ENCODE peak calls at places on chromosomes 4 and X, in seven cellular contexts. One of them, this sample, is unnamed.

GRCh38 chr4:156837625-156838345 is 133.8 kb downstream of the PDGFC start:
- DNase-seq in naive thymus-derived CD8-positive, alpha-beta T cell: no peak
- DNase-seq in skeletal muscle cell: peak
- DNase-seq in GM12891: no peak
- DNase-seq in cerebellar cortex: no peak
- DNase-seq in ELR: no peak
- DNase-seq in activated CD8-positive, alpha-beta memory T cell treated with anti-CD3 and anti-CD28 coated beads for 4 hours: no peak
- DNase-seq in this sample: no peak

GRCh38 chr4:2817701-2818350 is 24.9 kb downstream of the SH3BP2 start:
- DNase-seq in naive thymus-derived CD8-positive, alpha-beta T cell: no peak
- DNase-seq in skeletal muscle cell: no peak
- DNase-seq in GM12891: peak
- DNase-seq in cerebellar cortex: no peak
- DNase-seq in ELR: peak
- DNase-seq in activated CD8-positive, alpha-beta memory T cell treated with anti-CD3 and anti-CD28 coated beads for 4 hours: no peak
- DNase-seq in this sample: peak

GRCh38 chr4:67616478-67616877 is 58.0 kb downstream of the STAP1 start:
- DNase-seq in naive thymus-derived CD8-positive, alpha-beta T cell: no peak
- DNase-seq in skeletal muscle cell: no peak
- DNase-seq in GM12891: no peak
- DNase-seq in cerebellar cortex: no peak
- DNase-seq in ELR: no peak
- DNase-seq in activated CD8-positive, alpha-beta memory T cell treated with anti-CD3 and anti-CD28 coated beads for 4 hours: no peak
- DNase-seq in this sample: no peak

GRCh38 chr4:37383579-37384229 is 139.2 kb downstream of the NWD2 start:
- DNase-seq in naive thymus-derived CD8-positive, alpha-beta T cell: no peak
- DNase-seq in skeletal muscle cell: no peak
- DNase-seq in GM12891: no peak
- DNase-seq in cerebellar cortex: peak
- DNase-seq in ELR: peak
- DNase-seq in activated CD8-positive, alpha-beta memory T cell treated with anti-CD3 and anti-CD28 coated beads for 4 hours: no peak
- DNase-seq in this sample: no peak

GRCh38 chrX:47563801-47564315 is 2.9 kb downstream of the ARAF start:
- DNase-seq in naive thymus-derived CD8-positive, alpha-beta T cell: no peak
- DNase-seq in skeletal muscle cell: no peak
- DNase-seq in GM12891: no peak
- DNase-seq in cerebellar cortex: no peak
- DNase-seq in ELR: peak
- DNase-seq in activated CD8-positive, alpha-beta memory T cell treated with anti-CD3 and anti-CD28 coated beads for 4 hours: no peak
- DNase-seq in this sample: no peak

GRCh38 chrX:85493821-85494220 is 114.4 kb upstream of the POF1B start:
- DNase-seq in naive thymus-derived CD8-positive, alpha-beta T cell: no peak
- DNase-seq in skeletal muscle cell: no peak
- DNase-seq in GM12891: no peak
- DNase-seq in cerebellar cortex: no peak
- DNase-seq in ELR: no peak
- DNase-seq in activated CD8-positive, alpha-beta memory T cell treated with anti-CD3 and anti-CD28 coated beads for 4 hours: no peak
- DNase-seq in this sample: no peak

GRCh38 chr4:153731239-153731638 is 28.6 kb downstream of the RNF175 start:
- DNase-seq in naive thymus-derived CD8-positive, alpha-beta T cell: no peak
- DNase-seq in skeletal muscle cell: peak
- DNase-seq in GM12891: no peak
- DNase-seq in cerebellar cortex: no peak
- DNase-seq in ELR: peak
- DNase-seq in activated CD8-positive, alpha-beta memory T cell treated with anti-CD3 and anti-CD28 coated beads for 4 hours: no peak
- DNase-seq in this sample: no peak

GRCh38 chr4:148443550-148444295 is 1.5 kb upstream of the NR3C2 start:
- DNase-seq in naive thymus-derived CD8-positive, alpha-beta T cell: peak
- DNase-seq in skeletal muscle cell: no peak
- DNase-seq in GM12891: peak
- DNase-seq in cerebellar cortex: no peak
- DNase-seq in ELR: peak
- DNase-seq in activated CD8-positive, alpha-beta memory T cell treated with anti-CD3 and anti-CD28 coated beads for 4 hours: no peak
- DNase-seq in this sample: no peak

GRCh38 chr4:118803253-118803652 is 32.7 kb downstream of the SEC24D start:
- DNase-seq in naive thymus-derived CD8-positive, alpha-beta T cell: no peak
- DNase-seq in skeletal muscle cell: no peak
- DNase-seq in GM12891: no peak
- DNase-seq in cerebellar cortex: no peak
- DNase-seq in ELR: no peak
- DNase-seq in activated CD8-positive, alpha-beta memory T cell treated with anti-CD3 and anti-CD28 coated beads for 4 hours: no peak
- DNase-seq in this sample: no peak

GRCh38 chr4:155954118-155954503 is 445 bp upstream of the CTSO start:
- DNase-seq in naive thymus-derived CD8-positive, alpha-beta T cell: no peak
- DNase-seq in skeletal muscle cell: no peak
- DNase-seq in GM12891: no peak
- DNase-seq in cerebellar cortex: no peak
- DNase-seq in ELR: no peak
- DNase-seq in activated CD8-positive, alpha-beta memory T cell treated with anti-CD3 and anti-CD28 coated beads for 4 hours: no peak
- DNase-seq in this sample: no peak

GRCh38 chr4:140163029-140163810 is 9.2 kb upstream of the MAML3 start:
- DNase-seq in naive thymus-derived CD8-positive, alpha-beta T cell: no peak
- DNase-seq in skeletal muscle cell: peak
- DNase-seq in GM12891: no peak
- DNase-seq in cerebellar cortex: no peak
- DNase-seq in ELR: peak
- DNase-seq in activated CD8-positive, alpha-beta memory T cell treated with anti-CD3 and anti-CD28 coated beads for 4 hours: no peak
- DNase-seq in this sample: no peak

GRCh38 chr4:159010563-159011260 is 92.2 kb upstream of the RAPGEF2 start:
- DNase-seq in naive thymus-derived CD8-positive, alpha-beta T cell: no peak
- DNase-seq in skeletal muscle cell: peak
- DNase-seq in GM12891: no peak
- DNase-seq in cerebellar cortex: peak
- DNase-seq in ELR: no peak
- DNase-seq in activated CD8-positive, alpha-beta memory T cell treated with anti-CD3 and anti-CD28 coated beads for 4 hours: no peak
- DNase-seq in this sample: no peak

GRCh38 chrX:40281341-40282005 is 183.7 kb upstream of the BCOR start:
- DNase-seq in naive thymus-derived CD8-positive, alpha-beta T cell: no peak
- DNase-seq in skeletal muscle cell: no peak
- DNase-seq in GM12891: no peak
- DNase-seq in cerebellar cortex: no peak
- DNase-seq in ELR: no peak
- DNase-seq in activated CD8-positive, alpha-beta memory T cell treated with anti-CD3 and anti-CD28 coated beads for 4 hours: no peak
- DNase-seq in this sample: no peak

GRCh38 chrX:112967341-112967740 is 126.7 kb upstream of the AMOT start:
- DNase-seq in naive thymus-derived CD8-positive, alpha-beta T cell: no peak
- DNase-seq in skeletal muscle cell: no peak
- DNase-seq in GM12891: no peak
- DNase-seq in cerebellar cortex: no peak
- DNase-seq in ELR: no peak
- DNase-seq in activated CD8-positive, alpha-beta memory T cell treated with anti-CD3 and anti-CD28 coated beads for 4 hours: no peak
- DNase-seq in this sample: no peak

GRCh38 chr4:188432328-188432727 is 293.1 kb downstream of the TRIML1 start:
- DNase-seq in naive thymus-derived CD8-positive, alpha-beta T cell: no peak
- DNase-seq in skeletal muscle cell: no peak
- DNase-seq in GM12891: no peak
- DNase-seq in cerebellar cortex: no peak
- DNase-seq in ELR: no peak
- DNase-seq in activated CD8-positive, alpha-beta memory T cell treated with anti-CD3 and anti-CD28 coated beads for 4 hours: no peak
- DNase-seq in this sample: no peak

GRCh38 chrX:69538321-69538876 is 34.3 kb downstream of the NALF2 start:
- DNase-seq in naive thymus-derived CD8-positive, alpha-beta T cell: peak
- DNase-seq in skeletal muscle cell: peak
- DNase-seq in GM12891: peak
- DNase-seq in cerebellar cortex: peak
- DNase-seq in ELR: peak
- DNase-seq in activated CD8-positive, alpha-beta memory T cell treated with anti-CD3 and anti-CD28 coated beads for 4 hours: peak
- DNase-seq in this sample: peak

GRCh38 chr4:156677136-156677535 is 294.5 kb downstream of the PDGFC start:
- DNase-seq in naive thymus-derived CD8-positive, alpha-beta T cell: no peak
- DNase-seq in skeletal muscle cell: peak
- DNase-seq in GM12891: no peak
- DNase-seq in cerebellar cortex: peak
- DNase-seq in ELR: peak
- DNase-seq in activated CD8-positive, alpha-beta memory T cell treated with anti-CD3 and anti-CD28 coated beads for 4 hours: no peak
- DNase-seq in this sample: no peak

GRCh38 chrX:125757794-125758564 is 408.1 kb downstream of the DCAF12L2 start:
- DNase-seq in naive thymus-derived CD8-positive, alpha-beta T cell: no peak
- DNase-seq in skeletal muscle cell: no peak
- DNase-seq in GM12891: no peak
- DNase-seq in cerebellar cortex: no peak
- DNase-seq in ELR: no peak
- DNase-seq in activated CD8-positive, alpha-beta memory T cell treated with anti-CD3 and anti-CD28 coated beads for 4 hours: no peak
- DNase-seq in this sample: no peak

GRCh38 chr4:89836897-89837384 is at the start of gene SNCA:
- DNase-seq in naive thymus-derived CD8-positive, alpha-beta T cell: peak
- DNase-seq in skeletal muscle cell: no peak
- DNase-seq in GM12891: peak
- DNase-seq in cerebellar cortex: peak
- DNase-seq in ELR: peak
- DNase-seq in activated CD8-positive, alpha-beta memory T cell treated with anti-CD3 and anti-CD28 coated beads for 4 hours: no peak
- DNase-seq in this sample: no peak

GRCh38 chrX:29143756-29144155 is 556.5 kb downstream of the IL1RAPL1 start:
- DNase-seq in naive thymus-derived CD8-positive, alpha-beta T cell: no peak
- DNase-seq in skeletal muscle cell: no peak
- DNase-seq in GM12891: no peak
- DNase-seq in cerebellar cortex: no peak
- DNase-seq in ELR: no peak
- DNase-seq in activated CD8-positive, alpha-beta memory T cell treated with anti-CD3 and anti-CD28 coated beads for 4 hours: no peak
- DNase-seq in this sample: no peak

GRCh38 chr4:2352171-2352570 is 66.3 kb downstream of the ZFYVE28 start:
- DNase-seq in naive thymus-derived CD8-positive, alpha-beta T cell: no peak
- DNase-seq in skeletal muscle cell: no peak
- DNase-seq in GM12891: no peak
- DNase-seq in cerebellar cortex: no peak
- DNase-seq in ELR: no peak
- DNase-seq in activated CD8-positive, alpha-beta memory T cell treated with anti-CD3 and anti-CD28 coated beads for 4 hours: no peak
- DNase-seq in this sample: no peak

GRCh38 chr4:17762705-17763104 is 18.7 kb downstream of the FAM184B start:
- DNase-seq in naive thymus-derived CD8-positive, alpha-beta T cell: no peak
- DNase-seq in skeletal muscle cell: no peak
- DNase-seq in GM12891: no peak
- DNase-seq in cerebellar cortex: peak
- DNase-seq in ELR: peak
- DNase-seq in activated CD8-positive, alpha-beta memory T cell treated with anti-CD3 and anti-CD28 coated beads for 4 hours: no peak
- DNase-seq in this sample: no peak

GRCh38 chr4:77169496-77169895 is 12.5 kb downstream of the CCNG2 start:
- DNase-seq in naive thymus-derived CD8-positive, alpha-beta T cell: no peak
- DNase-seq in skeletal muscle cell: peak
- DNase-seq in GM12891: no peak
- DNase-seq in cerebellar cortex: no peak
- DNase-seq in ELR: no peak
- DNase-seq in activated CD8-positive, alpha-beta memory T cell treated with anti-CD3 and anti-CD28 coated beads for 4 hours: no peak
- DNase-seq in this sample: no peak

GRCh38 chr4:66430856-66431255 is 760.6 kb upstream of the EPHA5 start:
- DNase-seq in naive thymus-derived CD8-positive, alpha-beta T cell: no peak
- DNase-seq in skeletal muscle cell: peak
- DNase-seq in GM12891: no peak
- DNase-seq in cerebellar cortex: no peak
- DNase-seq in ELR: peak
- DNase-seq in activated CD8-positive, alpha-beta memory T cell treated with anti-CD3 and anti-CD28 coated beads for 4 hours: no peak
- DNase-seq in this sample: no peak

GRCh38 chrX:2767631-2768455 is 16.0 kb downstream of the XG start:
- DNase-seq in naive thymus-derived CD8-positive, alpha-beta T cell: no peak
- DNase-seq in skeletal muscle cell: no peak
- DNase-seq in GM12891: no peak
- DNase-seq in cerebellar cortex: peak
- DNase-seq in ELR: peak
- DNase-seq in activated CD8-positive, alpha-beta memory T cell treated with anti-CD3 and anti-CD28 coated beads for 4 hours: no peak
- DNase-seq in this sample: no peak

GRCh38 chr4:47383829-47384427 is 79.6 kb downstream of the COMMD8 start:
- DNase-seq in naive thymus-derived CD8-positive, alpha-beta T cell: no peak
- DNase-seq in skeletal muscle cell: no peak
- DNase-seq in GM12891: no peak
- DNase-seq in cerebellar cortex: peak
- DNase-seq in ELR: peak
- DNase-seq in activated CD8-positive, alpha-beta memory T cell treated with anti-CD3 and anti-CD28 coated beads for 4 hours: no peak
- DNase-seq in this sample: no peak

GRCh38 chr4:136032391-136032790 is 1499.9 kb downstream of the PCDH18 start:
- DNase-seq in naive thymus-derived CD8-positive, alpha-beta T cell: no peak
- DNase-seq in skeletal muscle cell: no peak
- DNase-seq in GM12891: no peak
- DNase-seq in cerebellar cortex: no peak
- DNase-seq in ELR: no peak
- DNase-seq in activated CD8-positive, alpha-beta memory T cell treated with anti-CD3 and anti-CD28 coated beads for 4 hours: no peak
- DNase-seq in this sample: no peak

GRCh38 chrX:48676893-48677270 is 6.7 kb upstream of the WAS start:
- DNase-seq in naive thymus-derived CD8-positive, alpha-beta T cell: no peak
- DNase-seq in skeletal muscle cell: no peak
- DNase-seq in GM12891: no peak
- DNase-seq in cerebellar cortex: peak
- DNase-seq in ELR: no peak
- DNase-seq in activated CD8-positive, alpha-beta memory T cell treated with anti-CD3 and anti-CD28 coated beads for 4 hours: no peak
- DNase-seq in this sample: no peak

GRCh38 chr4:148737071-148737470 is 294.9 kb upstream of the NR3C2 start:
- DNase-seq in naive thymus-derived CD8-positive, alpha-beta T cell: no peak
- DNase-seq in skeletal muscle cell: peak
- DNase-seq in GM12891: no peak
- DNase-seq in cerebellar cortex: no peak
- DNase-seq in ELR: no peak
- DNase-seq in activated CD8-positive, alpha-beta memory T cell treated with anti-CD3 and anti-CD28 coated beads for 4 hours: no peak
- DNase-seq in this sample: no peak

GRCh38 chrX:104679175-104679574 is 113.2 kb downstream of the IL1RAPL2 start:
- DNase-seq in naive thymus-derived CD8-positive, alpha-beta T cell: no peak
- DNase-seq in skeletal muscle cell: no peak
- DNase-seq in GM12891: no peak
- DNase-seq in cerebellar cortex: no peak
- DNase-seq in ELR: no peak
- DNase-seq in activated CD8-positive, alpha-beta memory T cell treated with anti-CD3 and anti-CD28 coated beads for 4 hours: no peak
- DNase-seq in this sample: no peak

GRCh38 chr4:76950846-76951321 is 1.3 kb downstream of the SEPTIN11 start:
- DNase-seq in naive thymus-derived CD8-positive, alpha-beta T cell: no peak
- DNase-seq in skeletal muscle cell: no peak
- DNase-seq in GM12891: no peak
- DNase-seq in cerebellar cortex: no peak
- DNase-seq in ELR: peak
- DNase-seq in activated CD8-positive, alpha-beta memory T cell treated with anti-CD3 and anti-CD28 coated beads for 4 hours: no peak
- DNase-seq in this sample: no peak

GRCh38 chr4:48275694-48276093 is 6.1 kb upstream of the TEC start:
- DNase-seq in naive thymus-derived CD8-positive, alpha-beta T cell: no peak
- DNase-seq in skeletal muscle cell: no peak
- DNase-seq in GM12891: no peak
- DNase-seq in cerebellar cortex: no peak
- DNase-seq in ELR: no peak
- DNase-seq in activated CD8-positive, alpha-beta memory T cell treated with anti-CD3 and anti-CD28 coated beads for 4 hours: no peak
- DNase-seq in this sample: no peak

GRCh38 chr4:88104902-88105610 is 53.4 kb downstream of the ABCG2 start:
- DNase-seq in naive thymus-derived CD8-positive, alpha-beta T cell: no peak
- DNase-seq in skeletal muscle cell: peak
- DNase-seq in GM12891: no peak
- DNase-seq in cerebellar cortex: no peak
- DNase-seq in ELR: peak
- DNase-seq in activated CD8-positive, alpha-beta memory T cell treated with anti-CD3 and anti-CD28 coated beads for 4 hours: no peak
- DNase-seq in this sample: no peak

GRCh38 chr4:108141213-108142045 is 27.3 kb downstream of the LEF1 start:
- DNase-seq in naive thymus-derived CD8-positive, alpha-beta T cell: no peak
- DNase-seq in skeletal muscle cell: no peak
- DNase-seq in GM12891: no peak
- DNase-seq in cerebellar cortex: no peak
- DNase-seq in ELR: no peak
- DNase-seq in activated CD8-positive, alpha-beta memory T cell treated with anti-CD3 and anti-CD28 coated beads for 4 hours: no peak
- DNase-seq in this sample: no peak